ENCODE peak calls at places on chromosome 16, in four cellular contexts. N, K, J and Y are unnamed samples.

GRCh38 chr16:85191341-85191965 is 79.2 kb upstream of the CIBAR2 start:
- DNase-seq in N (no peak), K (no peak), J (no peak), Y (no peak)

GRCh38 chr16:4604401-4604800 is 10.3 kb downstream of the UBALD1 start:
- DNase-seq in N (no peak), K (no peak), J (no peak), Y (no peak)

GRCh38 chr16:89308391-89309333 is 91.2 kb downstream of the ZNF778 start:
- DNase-seq in N (no peak), K (no peak), J (peak; percentile 38), Y (no peak)

GRCh38 chr16:68961778-68962402 is 118.6 kb downstream of the TANGO6 start:
- DNase-seq in N (no peak), K (no peak), J (no peak), Y (no peak)

GRCh38 chr16:4315185-4316102 is at the start of gene GLIS2:
- DNase-seq in N (no peak), K (peak; percentile 80), J (no peak), Y (peak; percentile 75)

GRCh38 chr16:65745-66144 is 6.7 kb downstream of the RHBDF1 start:
- DNase-seq in N (peak; percentile 74), K (peak; percentile 87), J (peak; percentile 75), Y (peak; percentile 84)

GRCh38 chr16:24971718-24972117 is 43.5 kb downstream of the ARHGAP17 start:
- DNase-seq in N (no peak), K (no peak), J (no peak), Y (no peak)

GRCh38 chr16:86714166-86714565 is 135.8 kb downstream of the FOXL1 start:
- DNase-seq in N (no peak), K (no peak), J (no peak), Y (no peak)

GRCh38 chr16:88378401-88378800 is 4.4 kb upstream of the ZNF469 start:
- DNase-seq in N (no peak), K (no peak), J (no peak), Y (no peak)

GRCh38 chr16:56363781-56364565 is 61.4 kb downstream of the AMFR start:
- DNase-seq in N (no peak), K (no peak), J (no peak), Y (no peak)

GRCh38 chr16:4324871-4325740 is 9.2 kb downstream of the GLIS2 start:
- DNase-seq in N (no peak), K (no peak), J (no peak), Y (no peak)

GRCh38 chr16:68790944-68791343 is 52.4 kb upstream of the TANGO6 start:
- DNase-seq in N (no peak), K (no peak), J (no peak), Y (no peak)

GRCh38 chr16:28218109-28218508 is 6.3 kb upstream of the XPO6 start:
- DNase-seq in N (no peak), K (no peak), J (peak; percentile 59), Y (no peak)

GRCh38 chr16:1863681-1864460 is 8.1 kb downstream of the MEIOB start:
- DNase-seq in N (no peak), K (peak; percentile 20), J (peak; percentile 47), Y (no peak)

GRCh38 chr16:85431431-85432124 is 181.5 kb upstream of the GSE1 start:
- DNase-seq in N (no peak), K (no peak), J (no peak), Y (no peak)

GRCh38 chr16:69564845-69565610 is 738 bp upstream of the NFAT5 start:
- DNase-seq in N (no peak), K (no peak), J (peak; percentile 18), Y (no peak)

GRCh38 chr16:87474566-87474996 is 18.2 kb downstream of the ZCCHC14 start:
- DNase-seq in N (no peak), K (no peak), J (no peak), Y (no peak)

GRCh38 chr16:66735891-66736290 is 15.5 kb downstream of the DYNC1LI2 start:
- DNase-seq in N (no peak), K (no peak), J (no peak), Y (no peak)

GRCh38 chr16:10579575-10579964 is 828 bp downstream of the EMP2 start:
- DNase-seq in N (no peak), K (no peak), J (no peak), Y (no peak)

GRCh38 chr16:29757950-29758466 is 12.2 kb upstream of the C16orf54 start:
- DNase-seq in N (no peak), K (no peak), J (no peak), Y (no peak)

GRCh38 chr16:87736003-87736382 is 29.8 kb downstream of the KLHDC4 start:
- DNase-seq in N (no peak), K (no peak), J (no peak), Y (no peak)

GRCh38 chr16:14002416-14002815 is 68.7 kb upstream of the MRTFB start:
- DNase-seq in N (no peak), K (no peak), J (no peak), Y (no peak)

GRCh38 chr16:66269631-66270332 is 96.7 kb upstream of the CDH5 start:
- DNase-seq in N (peak; percentile 13), K (no peak), J (no peak), Y (no peak)

GRCh38 chr16:8182761-8183160 is 407.6 kb downstream of the TMEM114 start:
- DNase-seq in N (no peak), K (no peak), J (no peak), Y (no peak)

GRCh38 chr16:8959921-8960787 is 3.6 kb downstream of the USP7 start:
- DNase-seq in N (no peak), K (no peak), J (no peak), Y (no peak)

GRCh38 chr16:66988197-66988788 is at the start of gene CES4A:
- DNase-seq in N (no peak), K (peak; percentile 60), J (no peak), Y (no peak)

GRCh38 chr16:23843143-23843542 is 7.4 kb downstream of the PRKCB start:
- DNase-seq in N (no peak), K (no peak), J (no peak), Y (no peak)

GRCh38 chr16:68000024-68000423 is 740 bp upstream of the DPEP2 start:
- DNase-seq in N (no peak), K (no peak), J (no peak), Y (no peak)

GRCh38 chr16:27640277-27640600 is 90.3 kb downstream of the KATNIP start:
- DNase-seq in N (peak; percentile 43), K (no peak), J (no peak), Y (no peak)

GRCh38 chr16:2148714-2149629 is 547 bp downstream of the RAB26 start:
- DNase-seq in N (no peak), K (peak; percentile 69), J (peak; percentile 23), Y (no peak)

GRCh38 chr16:4558026-4558425 is 1.9 kb downstream of the C16orf96 start:
- DNase-seq in N (no peak), K (no peak), J (no peak), Y (no peak)

GRCh38 chr16:16915771-16916170 is 536.8 kb downstream of the NPIPA7 start:
- DNase-seq in N (no peak), K (no peak), J (no peak), Y (no peak)

GRCh38 chr16:30602595-30603277 is 7.5 kb downstream of the ZNF689 start:
- DNase-seq in N (no peak), K (no peak), J (no peak), Y (no peak)

GRCh38 chr16:17519041-17519440 is 48.3 kb upstream of the XYLT1 start:
- DNase-seq in N (no peak), K (no peak), J (no peak), Y (no peak)

GRCh38 chr16:60811657-60812056 is 1224.6 kb downstream of the CDH8 start:
- DNase-seq in N (no peak), K (no peak), J (no peak), Y (no peak)

DNA sequence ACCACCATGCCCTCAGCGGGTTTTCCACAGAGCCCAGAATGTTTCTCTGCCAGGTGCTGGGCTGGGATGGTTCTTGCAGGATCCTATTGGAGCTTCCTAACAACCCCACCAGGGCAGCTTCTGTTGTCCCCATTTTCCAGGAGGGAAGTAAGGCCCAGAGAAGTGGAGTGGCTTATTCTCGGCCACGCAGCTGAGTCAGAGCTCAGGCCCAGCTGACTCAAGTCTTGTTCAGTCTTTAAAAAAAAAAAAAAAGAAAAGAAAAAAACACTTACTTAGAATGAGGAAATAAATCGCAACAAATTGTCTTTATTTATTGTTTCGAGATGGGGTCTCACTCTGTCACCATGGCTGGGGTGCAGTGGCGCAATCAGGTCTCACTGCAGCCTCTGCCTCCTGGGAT is 413.0 kb downstream of the CPPED1 start:
- DNase-seq in N (no peak), K (no peak), J (no peak), Y (no peak)
- H3K27ac ChIP-seq in N (no peak overlapping the region), K (no peak overlapping the region), J (no peak overlapping the region), Y (no peak overlapping the region)

GRCh38 chr16:83912152-83912948 is 13.4 kb downstream of the MLYCD start:
- DNase-seq in N (no peak), K (no peak), J (no peak), Y (no peak)
- H3K27ac ChIP-seq in N (no peak overlapping the region), K (no peak overlapping the region), J (no peak overlapping the region), Y (no peak overlapping the region)

GRCh38 chr16:70687172-70687531 is 1.3 kb upstream of the MTSS2 start:
- DNase-seq in N (no peak), K (no peak), J (no peak), Y (no peak)

GRCh38 chr16:70686376-70687171 is 721 bp upstream of the MTSS2 start:
- DNase-seq in N (no peak), K (no peak), J (no peak), Y (no peak)

GRCh38 chr16:70689035-70689969 is 3.4 kb upstream of the MTSS2 start:
- DNase-seq in N (no peak), K (peak; percentile 61), J (no peak), Y (peak; percentile 77)

GRCh38 chr16:70688266-70688742 is 2.5 kb upstream of the MTSS2 start:
- DNase-seq in N (peak; percentile 76), K (no peak), J (no peak), Y (peak; percentile 78)

GRCh38 chr16:70687671-70688265 is 1.9 kb upstream of the MTSS2 start:
- DNase-seq in N (no peak), K (no peak), J (no peak), Y (no peak)
- H3K27ac ChIP-seq in N (peak overlapping the region; percentile 92), K (peak overlapping the region; percentile 78), J (no peak overlapping the region), Y (peak overlapping the region; percentile 64)

GRCh38 chr16:22078656-22079055 is 13.7 kb upstream of the VWA3A start:
- DNase-seq in N (no peak), K (no peak), J (no peak), Y (no peak)
- H3K27ac ChIP-seq in N (no peak overlapping the region), K (no peak overlapping the region), J (no peak overlapping the region), Y (no peak overlapping the region)